ENCODE peak calls at places on chromosomes 11 and 22, in six cellular contexts. U, F, D, K, S and L are unnamed samples.

GRCh38 chr22:35587447-35587870 is 29.7 kb downstream of the MB start:
- DNase-seq in D (no peak), F (no peak), K (no peak), S (no peak), U (no peak), L (no peak)

GRCh38 chr11:46916669-46917108 is 1.7 kb downstream of the LRP4 start:
- DNase-seq in U (no peak), D (peak; percentile 25), K (no peak), S (no peak), F (peak; percentile 24), L (no peak)

GRCh38 chr11:17738350-17739207 is 4.0 kb downstream of the KCNC1 start:
- DNase-seq in F (no peak), S (no peak), U (no peak), K (no peak), D (no peak), L (no peak)

GRCh38 chr11:94553938-94554337 is 10.2 kb downstream of the FUT4 start:
- DNase-seq in U (peak; percentile 68), D (no peak), S (no peak), K (no peak), F (no peak), L (no peak)

GRCh38 chr11:1092145-1092670 is 17.5 kb downstream of the MUC2 start:
- DNase-seq in D (no peak), F (no peak), U (no peak), K (no peak), S (no peak), L (no peak)

GRCh38 chr11:44829838-44830237 is 103.1 kb downstream of the TSPAN18 start:
- DNase-seq in S (no peak), F (no peak), U (no peak), K (no peak), D (no peak), L (no peak)

GRCh38 chr11:12429155-12429554 is 51.8 kb downstream of the PARVA start:
- DNase-seq in K (no peak), D (no peak), S (no peak), F (no peak), U (no peak), L (no peak)

GRCh38 chr22:37239336-37240239 is 4.5 kb downstream of the RAC2 start:
- DNase-seq in S (no peak), D (no peak), U (no peak), F (no peak), K (no peak), L (no peak)

GRCh38 chr11:914747-915493 is 4.3 kb upstream of the CHID1 start:
- DNase-seq in U (no peak), K (no peak), F (no peak), S (no peak), D (peak; percentile 90), L (no peak)

GRCh38 chr11:130023204-130023603 is 20.6 kb upstream of the PRDM10 start:
- DNase-seq in F (no peak), U (no peak), S (no peak), D (no peak), K (no peak), L (no peak)